ENCODE peak calls at places on chromosome X, in five cellular contexts. X is colonic mucosa, L is NCI-H2081, A is AG09319, O is Calu3. P is an unnamed sample.

GRCh38 chrX:34884693-34885277 is 57.8 kb upstream of the FAM47B start:
- DNase-seq in X (no peak), L (no peak), A (no peak), O (no peak), P (no peak)

GRCh38 chrX:13126785-13127184 is 82.4 kb upstream of the FAM9C start:
- DNase-seq in X (no peak), L (no peak), A (no peak), O (no peak), P (no peak)

GRCh38 chrX:137999071-137999470 is 433.1 kb downstream of the ZIC3 start:
- DNase-seq in X (no peak), L (no peak), A (no peak), O (no peak), P (no peak)

GRCh38 chrX:22392176-22392814 is 119.6 kb downstream of the CBLL2 start:
- DNase-seq in X (no peak), L (no peak), A (no peak), O (no peak), P (no peak)

GRCh38 chrX:85026170-85026569 is 22.5 kb downstream of the APOOL start:
- DNase-seq in X (no peak), L (no peak), A (no peak), O (no peak), P (no peak)

GRCh38 chrX:41025926-41026325 is 59.3 kb upstream of the USP9X start:
- DNase-seq in X (no peak), L (no peak), A (no peak), O (no peak), P (no peak)

GRCh38 chrX:17525762-17526555 is 151.0 kb downstream of the NHS start:
- DNase-seq in X (no peak), L (no peak), A (no peak), O (no peak), P (no peak)

GRCh38 chrX:151675121-151675746 is 20.0 kb upstream of the PRRG3 start:
- DNase-seq in X (no peak), L (no peak), A (no peak), O (no peak), P (no peak)

GRCh38 chrX:153784325-153784967 is 3.6 kb downstream of the SRPK3 start:
- DNase-seq in X (no peak), L (no peak), A (no peak), O (no peak), P (no peak)

GRCh38 chrX:40037367-40037766 is 60.4 kb downstream of the BCOR start:
- DNase-seq in X (no peak), L (no peak), A (no peak), O (no peak), P (no peak)

P was measured in body of pancreas.